ENCODE peak calls at places on chromosomes 13 and 19, in nine cellular contexts. T is neuronal stem cell, A is HepG2, N is OCI-LY7, L is AG09309, Q is choroid plexus epithelial cell, S is fibroblast of the aortic adventitia, W is cardiac muscle cell, P is fibroblast of lung. Y is an unnamed sample.

GRCh38 chr19:18796239-18796638 is 5.1 kb upstream of the COMP start:
- DNase-seq in S (no peak), T (no peak), A (no peak), W (no peak), L (no peak), P (no peak), N (no peak), Q (no peak), Y (no peak)

GRCh38 chr13:32639502-32640105 is 53.4 kb downstream of the PDS5B start:
- DNase-seq in A (peak), S (peak), W (peak), T (peak), N (peak), P (peak), Q (peak), L (peak), Y (peak)

GRCh38 chr19:43464089-43464775 is 1.2 kb downstream of the LYPD3 start:
- DNase-seq in Q (no peak), W (no peak), N (peak), T (no peak), S (no peak), A (no peak), L (no peak), P (no peak), Y (no peak)

GRCh38 chr19:43639507-43640423 is at the start of gene CADM4:
- DNase-seq in T (peak), N (no peak), Q (no peak), A (no peak), P (no peak), L (no peak), S (no peak), W (no peak), Y (no peak)

GRCh38 chr13:97211357-97211756 is 10.8 kb upstream of the MBNL2 start:
- DNase-seq in Q (no peak), L (no peak), W (no peak), N (no peak), S (no peak), A (no peak), P (peak), T (no peak), Y (no peak)

GRCh38 chr13:98549728-98550317 is 27.1 kb downstream of the STK24 start:
- DNase-seq in W (no peak), A (no peak), N (no peak), P (peak), Q (peak), L (no peak), T (no peak), S (no peak), Y (peak)

GRCh38 chr19:45613926-45614725 is 12.1 kb upstream of the GPR4 start:
- DNase-seq in N (no peak), L (peak), T (no peak), Q (peak), A (no peak), S (peak), P (peak), W (peak), Y (peak)

GRCh38 chr19:31532034-31532433 is 182.8 kb upstream of the TSHZ3 start:
- DNase-seq in L (no peak), T (no peak), N (no peak), A (no peak), S (no peak), P (no peak), Q (no peak), W (no peak), Y (no peak)

GRCh38 chr19:55067869-55068268 is 4.9 kb upstream of the RDH13 start:
- DNase-seq in L (no peak), T (no peak), W (no peak), A (no peak), N (no peak), P (no peak), Q (no peak), S (no peak), Y (no peak)

GRCh38 chr19:2331601-2332246 is 3.2 kb downstream of the SPPL2B start:
- DNase-seq in N (peak), T (no peak), S (no peak), W (no peak), L (no peak), Q (no peak), P (no peak), A (no peak), Y (no peak)

GRCh38 chr13:38180670-38181069 is 169.0 kb upstream of the UFM1 start:
- DNase-seq in N (no peak), P (no peak), L (no peak), S (no peak), Q (peak), A (no peak), T (no peak), W (peak), Y (no peak)

GRCh38 chr13:38176664-38177063 is 173.0 kb upstream of the UFM1 start:
- DNase-seq in S (no peak), L (no peak), Q (no peak), T (no peak), P (no peak), N (no peak), A (no peak), W (no peak), Y (no peak)

GRCh38 chr13:38180100-38180499 is 169.6 kb upstream of the UFM1 start:
- DNase-seq in T (no peak), Q (peak), S (peak), P (peak), A (no peak), L (peak), W (peak), N (no peak), Y (peak)
- H3K4me3 ChIP-seq in T (no peak), Q (no peak), S (no peak), P (no peak), A (no peak), L (no peak), W (no peak), N (no peak), Y (no peak)

DNA sequence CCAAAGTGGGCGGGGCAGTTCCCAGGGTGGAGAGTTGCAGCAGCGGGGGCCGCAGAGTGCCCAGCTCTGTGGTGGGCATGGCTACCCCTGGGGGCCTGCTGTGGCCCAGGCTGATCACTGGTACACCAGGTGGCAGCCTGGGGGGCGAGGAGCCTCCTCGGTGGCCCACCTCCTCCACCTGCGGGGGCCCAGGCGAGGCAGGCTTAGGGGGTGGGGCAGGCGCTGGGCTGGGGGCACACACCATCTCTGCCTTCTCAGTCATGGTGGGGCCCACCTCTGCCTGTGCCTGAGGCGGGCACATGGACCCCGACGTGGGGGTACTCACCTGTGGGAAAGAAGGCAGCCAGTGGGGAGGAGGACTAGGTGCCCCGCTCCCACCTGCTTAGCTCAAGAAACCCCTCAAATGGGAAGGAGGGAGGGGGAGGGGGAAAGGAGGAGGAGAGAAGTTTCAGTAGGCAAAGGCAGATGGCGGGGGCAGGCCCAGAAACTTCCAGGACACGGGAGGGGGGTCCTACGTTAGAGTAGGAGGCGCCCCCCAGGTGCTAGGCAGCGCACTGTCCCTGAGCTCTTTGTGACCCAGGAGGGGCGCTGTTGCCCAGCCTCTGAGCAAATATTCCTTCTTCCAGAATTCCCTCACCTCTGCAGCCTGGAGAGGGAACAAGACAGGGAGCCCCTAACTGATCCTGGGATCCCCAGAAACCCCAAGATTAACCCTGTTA is 1.6 kb downstream of the LYL1 start:
- DNase-seq in Q (no peak), T (no peak), P (no peak), A (no peak), W (no peak), S (no peak), N (peak), L (no peak), Y (no peak)
- H3K4me3 ChIP-seq in Q (no peak), T (no peak), P (no peak), A (no peak), W (no peak), S (no peak), N (peak), L (no peak), Y (no peak)

GRCh38 chr13:40486518-40487163 is 179.8 kb downstream of the FOXO1 start:
- DNase-seq in L (no peak), T (no peak), N (no peak), A (no peak), S (no peak), Q (no peak), W (no peak), P (no peak), Y (no peak)

GRCh38 chr13:40483601-40484000 is 182.8 kb downstream of the FOXO1 start:
- DNase-seq in W (no peak), L (no peak), S (no peak), T (no peak), N (peak), P (no peak), Q (no peak), A (no peak), Y (no peak)

GRCh38 chr13:40484101-40484800 is 182.2 kb downstream of the FOXO1 start:
- DNase-seq in L (no peak), W (no peak), P (no peak), N (peak), A (no peak), Q (no peak), T (no peak), S (no peak), Y (no peak)

GRCh38 chr13:40484981-40485380 is 181.5 kb downstream of the FOXO1 start:
- DNase-seq in T (no peak), N (no peak), L (no peak), P (no peak), W (no peak), S (no peak), Q (no peak), A (no peak), Y (no peak)

DNA sequence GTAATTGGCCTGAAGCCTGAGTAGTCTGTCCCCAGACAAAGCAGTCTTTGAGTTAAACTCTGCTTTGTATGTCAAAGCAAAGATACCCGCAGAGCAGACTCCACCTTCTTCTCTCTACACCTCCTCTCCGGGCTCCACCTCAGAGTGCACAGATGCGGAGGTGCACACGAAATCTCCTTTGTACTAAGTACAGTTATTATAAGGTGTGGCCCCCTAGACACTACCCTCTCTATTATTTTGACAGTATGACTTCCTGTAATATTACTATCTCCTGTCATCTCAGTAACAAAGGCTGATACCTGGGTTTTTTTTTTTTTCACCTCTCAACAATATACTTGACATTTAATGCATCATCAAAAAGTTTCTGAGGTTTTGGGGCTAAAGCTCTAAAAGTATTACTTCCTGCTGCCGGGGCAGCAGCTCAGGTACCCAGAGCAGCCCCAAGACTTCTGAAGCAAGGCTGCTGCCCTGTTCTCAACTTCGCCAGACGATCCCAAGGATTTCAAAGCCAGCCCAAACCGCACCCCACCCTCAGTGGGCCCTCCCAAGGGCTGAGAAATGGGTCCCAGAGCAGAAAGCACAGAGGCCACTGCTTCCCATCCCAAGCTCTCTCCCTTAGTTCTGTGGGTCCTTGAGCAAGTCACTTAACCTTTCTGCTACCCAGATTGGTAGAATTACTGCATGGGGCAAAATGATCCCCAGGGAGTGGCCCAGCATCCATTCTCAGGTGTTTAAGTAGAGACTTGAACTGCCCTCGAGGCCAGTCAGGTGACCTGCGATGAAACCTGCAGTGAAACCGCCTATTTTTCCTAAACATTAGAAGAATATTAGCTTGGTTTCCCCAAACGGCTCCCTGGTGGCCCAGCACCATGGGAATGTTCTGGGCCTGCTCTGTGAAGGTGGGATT is 180.6 kb downstream of the FOXO1 start:
- DNase-seq in Q (no peak), W (no peak), P (no peak), S (no peak), L (no peak), T (no peak), A (no peak), N (peak), Y (no peak)
- H3K4me3 ChIP-seq in Q (no peak), W (no peak), P (no peak), S (no peak), L (no peak), T (no peak), A (no peak), N (peak), Y (no peak)

DNA sequence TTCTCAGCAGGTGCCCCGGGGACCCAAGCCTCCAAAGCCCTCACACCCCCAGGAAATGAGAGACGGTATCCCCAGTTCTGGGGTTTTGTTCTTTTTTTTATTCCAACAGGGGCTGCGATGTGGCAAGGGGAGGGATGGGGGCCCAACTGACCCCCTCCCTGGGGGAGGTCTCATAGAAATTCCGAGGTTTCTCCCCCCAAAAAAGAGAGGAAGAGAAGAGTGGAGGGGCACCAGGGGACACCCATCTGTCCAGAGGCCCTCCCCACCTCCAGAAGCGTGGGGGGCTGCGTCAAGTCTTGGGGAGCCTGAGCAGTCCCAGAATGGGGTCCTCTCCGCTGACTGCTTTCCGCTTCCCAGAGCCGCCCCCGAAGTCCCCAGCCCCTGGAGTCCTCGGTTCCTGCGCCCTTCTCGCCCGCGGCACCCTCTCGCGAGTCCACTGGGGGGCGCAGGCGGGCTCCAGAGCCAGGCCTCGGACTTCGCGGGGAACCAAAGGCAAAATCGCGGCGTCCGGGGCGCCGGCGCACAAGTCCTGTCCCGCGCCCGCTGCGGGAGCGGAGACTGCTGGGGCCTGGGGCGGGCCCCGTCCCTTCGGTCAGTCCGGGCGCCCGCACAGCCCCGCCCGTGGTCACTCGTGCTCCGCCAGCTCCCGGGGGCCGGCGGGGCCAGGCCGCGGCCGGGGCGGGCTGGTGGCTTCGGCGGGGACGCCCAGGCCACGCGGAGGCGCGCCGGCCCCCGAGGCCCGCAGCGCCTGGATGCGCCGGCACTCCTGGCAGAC is 4.4 kb upstream of the ATP1A3 start:
- DNase-seq in P (peak), T (peak), W (peak), L (no peak), Q (peak), A (peak), S (peak), N (peak), Y (peak)
- H3K4me3 ChIP-seq in P (no peak), T (peak), W (no peak), L (no peak), Q (no peak), A (no peak), S (no peak), N (peak), Y (no peak)

Y was measured in bronchial epithelial cell.